ENCODE peak calls at places on chromosomes 16 and 17, in seven cellular contexts. U is HCT116, P is SK-N-SH, N is GM12878, V is H1, D is K562, L is HepG2. M is an unnamed sample.

GRCh38 chr16:65061935-65062334 is 59.9 kb downstream of the CDH11 start:
- DNase-seq in D (no peak), P (no peak), N (no peak), V (no peak), U (no peak), L (no peak), M (no peak)

GRCh38 chr16:70713781-70714180 is 27.9 kb upstream of the MTSS2 start:
- DNase-seq in V (no peak), U (no peak), P (peak; percentile 81), L (no peak), N (no peak), D (no peak), M (peak; percentile 71)

GRCh38 chr17:67672592-67672991 is 45.1 kb upstream of the NOL11 start:
- DNase-seq in D (no peak), P (no peak), N (no peak), V (no peak), U (no peak), L (no peak), M (no peak)

GRCh38 chr16:57601801-57602478 is 26.5 kb upstream of the ADGRG1 start:
- DNase-seq in P (no peak), D (peak; percentile 60), N (peak; percentile 93), U (no peak), V (no peak), L (no peak), M (peak; percentile 49)

GRCh38 chr17:36182176-36183000 is 6.0 kb upstream of the TBC1D3B start:
- DNase-seq in N (no peak), D (no peak), V (peak; percentile 85), P (no peak), L (no peak), U (no peak), M (no peak)

GRCh38 chr17:2710075-2710803 is 1.3 kb downstream of the CLUH start:
- DNase-seq in U (no peak), L (no peak), D (peak; percentile 28), P (no peak), N (no peak), V (no peak), M (no peak)

GRCh38 chr17:77609553-77610517 is 348.7 kb upstream of the TNRC6C start:
- DNase-seq in V (peak; percentile 28), P (no peak), N (peak; percentile 43), L (peak; percentile 27), D (peak; percentile 10), U (no peak), M (peak; percentile 24)

GRCh38 chr16:85208181-85208580 is 95.9 kb upstream of the CIBAR2 start:
- DNase-seq in P (no peak), L (no peak), D (no peak), U (no peak), N (no peak), V (no peak), M (no peak)

GRCh38 chr17:6506679-6507231 is 49.6 kb downstream of the PITPNM3 start:
- DNase-seq in U (peak; percentile 44), L (no peak), N (no peak), V (no peak), P (no peak), D (no peak), M (no peak)

GRCh38 chr16:19844945-19845641 is 39.6 kb downstream of the GPRC5B start:
- DNase-seq in V (no peak), L (no peak), N (no peak), P (no peak), U (no peak), D (peak; percentile 39), M (no peak)

GRCh38 chr16:80260906-80261311 is 279.9 kb upstream of the DYNLRB2 start:
- DNase-seq in V (no peak), N (no peak), L (no peak), P (no peak), D (no peak), U (no peak), M (no peak)

GRCh38 chr16:70523621-70524405 is at the start of gene SF3B3:
- DNase-seq in U (no peak), V (peak; percentile 81), L (peak; percentile 73), D (peak; percentile 84), N (no peak), P (peak; percentile 78), M (no peak)

GRCh38 chr16:81265658-81266451 is 27.4 kb downstream of the BCO1 start:
- DNase-seq in L (no peak), N (no peak), V (no peak), D (no peak), P (no peak), U (no peak), M (no peak)

GRCh38 chr16:29994613-29995329 is 646 bp downstream of the HIRIP3 start:
- DNase-seq in D (peak; percentile 80), L (no peak), V (peak; percentile 90), P (peak; percentile 58), U (no peak), N (no peak), M (peak; percentile 80)

GRCh38 chr17:57284583-57284982 is 28.3 kb downstream of the MSI2 start:
- DNase-seq in L (no peak), V (no peak), P (no peak), U (no peak), D (peak; percentile 12), N (no peak), M (no peak)

GRCh38 chr16:71867934-71868333 is 16.0 kb downstream of the ZNF821 start:
- DNase-seq in V (no peak), N (no peak), U (no peak), L (peak; percentile 21), P (no peak), D (no peak), M (no peak)

GRCh38 chr16:83200005-83200779 is 573.4 kb downstream of the CDH13 start:
- DNase-seq in N (no peak), D (peak; percentile 6), V (no peak), U (no peak), P (no peak), L (no peak), M (no peak)
- TF ChIP-seq JUND in N (no peak), D (no peak), V (no peak), U (no peak), P (no peak), L (no peak), M (no peak)

DNA sequence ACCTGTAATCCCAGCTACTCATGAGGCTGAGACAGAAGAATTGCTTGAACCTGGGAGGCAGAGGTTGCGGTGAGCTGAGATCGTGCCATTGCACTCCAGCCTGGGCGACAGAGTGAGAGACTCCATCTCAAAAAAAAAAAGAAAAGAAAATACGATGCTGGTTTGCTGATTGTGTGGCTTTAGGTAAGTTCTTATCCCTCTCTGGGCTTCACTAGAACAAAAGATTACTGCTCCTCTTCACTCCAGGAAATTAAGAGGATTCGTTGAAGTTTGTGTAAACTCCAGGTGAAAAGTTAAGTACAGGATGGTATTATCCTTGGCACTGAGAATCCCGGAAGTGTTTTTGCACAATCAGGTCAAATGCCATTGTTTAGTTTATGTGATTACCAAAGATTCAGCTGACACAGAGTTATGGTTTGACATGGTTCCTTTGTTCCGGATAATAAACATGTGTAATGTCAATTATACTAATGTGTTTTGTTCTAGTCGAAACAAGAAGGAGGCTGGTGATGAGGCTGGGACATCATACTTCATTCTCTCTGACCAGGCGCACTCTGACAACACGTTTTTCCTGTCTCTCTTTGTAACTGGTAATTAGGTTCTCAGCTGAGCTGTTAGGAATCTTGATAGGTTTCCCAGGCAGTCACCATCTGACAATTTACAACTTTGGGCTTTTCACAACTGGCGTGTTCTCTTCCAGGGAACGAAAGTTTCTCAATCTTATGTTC is 10.9 kb upstream of the TAOK1 start:
- DNase-seq in L (no peak), V (no peak), D (no peak), U (no peak), P (no peak), N (no peak), M (no peak)
- TF ChIP-seq JUND in L (no peak), V (no peak), D (no peak), U (no peak), P (no peak), N (no peak), M (no peak)

DNA sequence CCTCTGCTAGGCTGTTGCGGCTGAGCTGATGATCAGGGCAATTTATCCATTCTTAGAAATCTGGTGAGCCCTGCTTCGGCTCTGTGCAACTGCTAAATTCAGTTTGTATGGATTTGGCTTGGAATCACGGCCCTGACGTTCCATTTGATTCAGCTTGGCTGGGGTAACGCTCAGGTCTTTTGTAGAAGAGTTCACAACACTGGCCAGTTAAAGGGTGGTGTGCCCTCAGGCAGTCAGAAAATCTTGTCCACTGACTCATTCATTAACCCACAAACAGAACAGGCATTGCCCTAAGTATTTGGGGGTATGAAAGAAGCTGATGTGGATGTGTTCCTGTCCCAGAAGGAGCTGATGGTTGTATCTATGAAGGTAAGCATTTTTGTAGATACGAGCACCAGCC is 53.9 kb downstream of the GNAO1 start:
- DNase-seq in U (no peak), N (no peak), V (no peak), P (no peak), D (no peak), L (no peak), M (no peak)
- TF ChIP-seq JUND in U (no peak), N (no peak), V (no peak), P (no peak), D (no peak), L (no peak), M (no peak)

GRCh38 chr16:66286527-66286926 is 80.0 kb upstream of the CDH5 start:
- DNase-seq in U (no peak), N (no peak), V (no peak), L (no peak), D (no peak), P (no peak), M (no peak)

GRCh38 chr16:66289051-66289680 is 77.3 kb upstream of the CDH5 start:
- DNase-seq in P (no peak), V (no peak), U (no peak), N (no peak), L (no peak), D (no peak), M (no peak)

GRCh38 chr16:66289986-66290385 is 76.5 kb upstream of the CDH5 start:
- DNase-seq in L (no peak), P (no peak), V (no peak), D (no peak), N (no peak), U (no peak), M (no peak)

GRCh38 chr16:66287416-66287815 is 79.1 kb upstream of the CDH5 start:
- DNase-seq in P (no peak), V (no peak), D (no peak), U (no peak), L (no peak), N (no peak), M (no peak)

GRCh38 chr16:66287916-66288315 is 78.6 kb upstream of the CDH5 start:
- DNase-seq in D (no peak), N (no peak), U (no peak), L (no peak), V (no peak), P (no peak), M (no peak)
- TF ChIP-seq JUND in D (no peak), N (no peak), U (no peak), L (no peak), V (no peak), P (no peak), M (no peak)

M was measured in T47D.